ENCODE peak calls at places on chromosome 16, in six cellular contexts. Z is pancreas; M is activated naive CD8-positive, alpha-beta T cell treated with anti-CD3 and anti-CD28 coated beads, Interleukin-2, amount 50 U/mL, for 24 hours; X is Kasumi-1; I is NCI-H1417 treated with DMSO at 0.1 percent for 48 hours; W is CD8-positive, alpha-beta T cell. E is an unnamed sample.

GRCh38 chr16:86722970-86723369 is 144.6 kb downstream of the FOXL1 start:
- DNase-seq in W (no peak), X (no peak), Z (no peak), M (no peak), I (no peak), E (peak; percentile 19)

GRCh38 chr16:72825912-72826621 is 221.9 kb downstream of the ZFHX3 start:
- DNase-seq in Z (no peak), W (no peak), M (no peak), I (no peak), X (no peak), E (no peak)

GRCh38 chr16:14015017-14015416 is 56.1 kb upstream of the MRTFB start:
- DNase-seq in Z (no peak), W (no peak), I (no peak), M (no peak), X (no peak), E (no peak)

GRCh38 chr16:70701036-70701435 is 15.2 kb upstream of the MTSS2 start:
- DNase-seq in M (no peak), X (no peak), I (no peak), Z (no peak), W (no peak), E (no peak)

GRCh38 chr16:62475573-62475972 is 439.3 kb upstream of the CDH8 start:
- DNase-seq in W (no peak), M (no peak), X (no peak), I (no peak), Z (no peak), E (no peak)

GRCh38 chr16:13390093-13390985 is 488.9 kb downstream of the SHISA9 start:
- DNase-seq in Z (no peak), M (no peak), W (no peak), X (no peak), I (no peak), E (no peak)

GRCh38 chr16:84874553-84874952 is 54.8 kb downstream of the CRISPLD2 start:
- DNase-seq in X (no peak), W (no peak), I (no peak), M (no peak), Z (no peak), E (peak; percentile 65)

GRCh38 chr16:21263640-21264211 is 14.4 kb downstream of the CRYM start:
- DNase-seq in W (no peak), Z (no peak), I (no peak), X (no peak), M (no peak), E (peak; percentile 67)

GRCh38 chr16:3673676-3674377 is 19.3 kb downstream of the DNASE1 start:
- DNase-seq in I (no peak), W (no peak), Z (peak; percentile 41), X (no peak), M (no peak), E (no peak)

GRCh38 chr16:26963109-26963508 is 103.6 kb upstream of the C16orf82 start:
- DNase-seq in W (no peak), I (no peak), Z (no peak), X (no peak), M (peak; percentile 4), E (peak; percentile 36)

GRCh38 chr16:73082608-73083007 is 34.7 kb upstream of the ZFHX3 start:
- DNase-seq in I (no peak), M (no peak), W (no peak), X (no peak), Z (no peak), E (peak; percentile 98)

GRCh38 chr16:23302045-23302956 is at the start of gene SCNN1B:
- DNase-seq in W (no peak), Z (peak; percentile 75), X (no peak), I (peak; percentile 10), M (peak; percentile 5), E (no peak)

GRCh38 chr16:64993464-64993863 is 128.4 kb downstream of the CDH11 start:
- DNase-seq in Z (no peak), I (no peak), W (no peak), M (no peak), X (no peak), E (no peak)

GRCh38 chr16:4660454-4661007 is 32.8 kb upstream of the NUDT16L1 start:
- DNase-seq in I (no peak), X (no peak), M (peak; percentile 84), Z (no peak), W (peak; percentile 79), E (peak; percentile 50)

GRCh38 chr16:22139008-22139407 is 23.3 kb upstream of the SDR42E2 start:
- DNase-seq in Z (no peak), M (no peak), X (no peak), I (no peak), W (no peak), E (no peak)

GRCh38 chr16:50566336-50566962 is 18.3 kb downstream of the NKD1 start:
- DNase-seq in I (no peak), Z (no peak), W (no peak), M (no peak), X (no peak), E (no peak)

GRCh38 chr16:13756411-13756810 is 163.5 kb upstream of the ERCC4 start:
- DNase-seq in M (no peak), X (no peak), Z (no peak), I (no peak), W (no peak), E (no peak)

GRCh38 chr16:12132290-12132689 is 155.8 kb downstream of the SNX29 start:
- DNase-seq in X (no peak), I (no peak), M (no peak), Z (no peak), W (no peak), E (peak; percentile 73)

GRCh38 chr16:81745704-81746558 is 33.2 kb upstream of the PLCG2 start:
- DNase-seq in M (peak; percentile 79), W (peak; percentile 85), I (no peak), Z (peak; percentile 84), X (peak; percentile 55), E (peak; percentile 54)

GRCh38 chr16:10552281-10552680 is 28.1 kb downstream of the EMP2 start:
- DNase-seq in M (no peak), X (no peak), W (no peak), Z (no peak), I (no peak), E (no peak)

E was measured in EH.